ENCODE peak calls at places on chromosome 22, in seven cellular contexts. G, I, Q, B, C, U and V are unnamed samples.

GRCh38 chr22:40479887-40480538 is 109.6 kb downstream of the SGSM3 start:
- DNase-seq in G (no peak), I (no peak), Q (no peak), B (peak), C (no peak), U (no peak), V (no peak)

GRCh38 chr22:35580351-35581022 is 36.6 kb downstream of the MB start:
- DNase-seq in G (no peak), I (no peak), Q (no peak), B (no peak), C (no peak), U (no peak), V (no peak)

GRCh38 chr22:35987487-35987886 is 41.1 kb downstream of the RBFOX2 start:
- DNase-seq in G (peak), I (no peak), Q (no peak), B (peak), C (peak), U (no peak), V (no peak)

GRCh38 chr22:40419718-40420117 is 49.3 kb downstream of the SGSM3 start:
- DNase-seq in G (no peak), I (no peak), Q (no peak), B (no peak), C (no peak), U (no peak), V (no peak)

GRCh38 chr22:18952022-18952421 is 15.9 kb upstream of the PRODH start:
- DNase-seq in G (no peak), I (no peak), Q (no peak), B (no peak), C (no peak), U (no peak), V (no peak)

GRCh38 chr22:28906312-28906711 is 22.9 kb downstream of the ZNRF3 start:
- DNase-seq in G (no peak), I (peak), Q (no peak), B (no peak), C (no peak), U (no peak), V (no peak)

GRCh38 chr22:24155597-24156145 is 25.6 kb upstream of the SUSD2 start:
- DNase-seq in G (peak), I (peak), Q (no peak), B (peak), C (peak), U (peak), V (peak)

GRCh38 chr22:31098633-31099110 is 8.7 kb downstream of the SELENOM start:
- DNase-seq in G (no peak), I (no peak), Q (no peak), B (no peak), C (peak), U (no peak), V (no peak)

GRCh38 chr22:38607680-38608079 is 37.7 kb upstream of the DMC1 start:
- DNase-seq in G (no peak), I (no peak), Q (no peak), B (no peak), C (no peak), U (no peak), V (no peak)

GRCh38 chr22:26589845-26590524 is at the start of gene TPST2:
- DNase-seq in G (peak), I (peak), Q (no peak), B (peak), C (peak), U (peak), V (peak)

GRCh38 chr22:26588749-26589366 is 1.1 kb downstream of the TPST2 start:
- DNase-seq in G (no peak), I (no peak), Q (no peak), B (no peak), C (no peak), U (no peak), V (no peak)

GRCh38 chr22:26589367-26589844 is 526 bp downstream of the TPST2 start:
- DNase-seq in G (no peak), I (peak), Q (no peak), B (peak), C (peak), U (peak), V (no peak)

GRCh38 chr22:26592368-26593015 is 2.6 kb upstream of the TPST2 start:
- DNase-seq in G (no peak), I (peak), Q (no peak), B (no peak), C (no peak), U (peak), V (no peak)

GRCh38 chr22:26590525-26590858 is 560 bp upstream of the TPST2 start:
- DNase-seq in G (no peak), I (no peak), Q (no peak), B (no peak), C (no peak), U (no peak), V (no peak)
- TF ChIP-seq CTCF in G (no peak), I (no peak), Q (no peak), B (no peak), C (no peak), U (no peak), V (no peak)

GRCh38 chr22:49906071-49906798 is 12.0 kb downstream of the ALG12 start:
- DNase-seq in G (no peak), I (no peak), Q (no peak), B (no peak), C (no peak), U (no peak), V (no peak)

GRCh38 chr22:49906799-49907290 is 11.4 kb downstream of the ALG12 start:
- DNase-seq in G (no peak), I (no peak), Q (no peak), B (no peak), C (no peak), U (no peak), V (no peak)

GRCh38 chr22:49903322-49904039 is 14.8 kb downstream of the ALG12 start:
- DNase-seq in G (no peak), I (no peak), Q (no peak), B (no peak), C (no peak), U (no peak), V (no peak)

GRCh38 chr22:49904040-49904369 is 14.2 kb downstream of the ALG12 start:
- DNase-seq in G (no peak), I (no peak), Q (no peak), B (no peak), C (no peak), U (no peak), V (no peak)

DNA sequence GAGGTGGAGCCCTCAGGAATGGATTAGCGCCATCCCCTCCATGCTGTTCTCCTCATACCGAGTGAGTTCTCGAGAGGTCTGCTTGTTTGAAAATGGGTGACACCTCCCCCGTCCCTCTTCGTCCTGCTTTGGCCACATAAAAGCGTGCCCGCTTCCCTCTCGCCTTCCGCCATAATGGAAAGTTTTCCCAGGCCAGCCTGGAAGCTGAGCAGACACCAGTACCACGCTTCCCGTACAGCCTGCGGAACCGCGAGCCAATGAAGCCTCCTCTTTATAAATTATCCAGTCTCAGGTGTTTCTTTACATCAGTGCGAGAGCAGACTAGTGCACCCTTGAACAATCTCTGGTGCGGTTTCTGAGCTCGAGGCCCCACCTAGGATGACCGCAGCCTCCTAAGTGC is 12.8 kb downstream of the ALG12 start:
- DNase-seq in G (no peak), I (no peak), Q (no peak), B (no peak), C (no peak), U (no peak), V (no peak)
- TF ChIP-seq CTCF in G (no peak), I (no peak), Q (no peak), B (no peak), C (no peak), U (no peak), V (no peak)

DNA sequence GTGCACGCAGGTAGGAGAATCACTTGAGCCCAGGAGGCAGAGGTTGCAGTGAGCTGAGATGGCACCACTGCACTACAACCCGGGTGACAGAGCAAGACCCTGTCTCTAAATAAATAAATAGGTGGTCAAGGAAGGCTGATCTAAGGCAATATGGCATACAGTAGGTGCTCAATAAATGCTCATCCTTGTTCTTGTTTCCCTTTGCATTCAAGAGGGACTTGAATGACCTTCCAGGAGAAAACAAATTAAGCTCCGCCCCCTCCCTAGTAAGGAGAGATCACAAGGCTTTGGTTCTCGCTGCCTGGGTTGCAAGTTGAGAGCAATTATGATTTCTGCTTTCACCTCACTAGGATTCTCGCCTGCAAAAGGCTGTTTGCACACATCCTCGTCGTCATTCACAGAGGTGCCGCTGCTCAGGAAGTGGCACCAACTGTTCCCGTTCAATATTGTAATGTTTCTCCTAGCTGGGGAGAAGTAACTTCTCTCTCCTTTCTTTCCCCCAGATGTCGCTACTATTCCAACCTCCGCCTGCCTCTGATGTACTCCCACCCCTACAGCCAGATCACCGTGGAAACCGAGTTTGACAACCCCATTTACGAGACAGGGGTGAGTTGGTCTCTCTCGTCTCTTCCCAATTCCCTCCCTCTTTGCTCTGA is 51.8 kb upstream of the ASPHD2 start:
- DNase-seq in G (no peak), I (peak), Q (no peak), B (no peak), C (no peak), U (no peak), V (no peak)
- TF ChIP-seq CTCF in G (peak), I (no peak), Q (no peak), B (no peak), C (no peak), U (peak), V (no peak)

DNA sequence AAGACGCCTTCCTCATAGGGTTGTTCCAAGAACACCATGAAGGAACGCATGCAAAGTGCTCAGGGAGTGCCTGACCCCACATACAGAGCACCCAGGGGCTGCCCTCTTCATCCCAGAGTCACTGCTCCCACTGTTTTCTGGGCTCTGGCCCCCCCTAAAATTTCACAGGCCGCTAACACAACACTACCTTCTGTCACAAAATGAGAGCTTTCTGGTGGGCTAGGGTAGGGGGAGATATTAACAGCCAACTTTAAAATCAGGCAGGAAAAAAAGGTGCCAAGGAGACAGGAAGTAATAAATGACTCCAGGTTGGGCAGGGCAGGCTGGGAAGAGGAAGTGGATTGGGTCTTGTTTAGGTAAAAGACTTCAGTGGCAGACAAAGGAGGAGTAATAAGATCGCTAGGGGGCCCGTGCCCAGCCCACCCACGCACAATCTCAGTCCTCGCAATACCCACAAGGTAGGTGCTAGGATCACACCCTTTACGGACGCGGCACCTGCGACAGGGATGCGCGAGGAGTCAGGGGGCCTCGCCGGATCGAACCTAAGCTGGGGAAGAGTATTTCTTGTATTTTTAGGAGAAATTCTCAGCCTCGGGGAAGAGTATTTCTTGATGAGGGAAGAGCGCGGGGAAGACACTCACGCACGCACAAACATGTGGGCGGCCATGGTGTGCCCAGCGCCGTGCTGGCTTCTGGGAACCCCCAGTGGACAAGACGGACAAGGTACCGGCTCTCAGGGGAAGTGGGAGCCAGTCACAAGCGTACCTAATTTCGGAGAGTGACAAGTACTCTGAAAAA is 911 bp upstream of the FAM118A start:
- DNase-seq in G (no peak), I (peak), Q (no peak), B (no peak), C (no peak), U (no peak), V (no peak)
- TF ChIP-seq CTCF in G (no peak), I (no peak), Q (no peak), B (no peak), C (no peak), U (no peak), V (no peak)

GRCh38 chr22:50696799-50697561 is 24.4 kb downstream of the SHANK3 start:
- DNase-seq in G (no peak), I (no peak), Q (no peak), B (no peak), C (peak), U (no peak), V (no peak)
- TF ChIP-seq CTCF in G (peak), I (no peak), Q (no peak), B (peak), C (peak), U (no peak), V (no peak)